ENCODE peak calls at places on chromosomes 5 and 9, in ten cellular contexts. K is GM18507; G is fibroblast of villous mesenchyme; S is RPMI7951; N is GM23338; D is AG20443; P is fibroblast of pulmonary artery; U is stimulated activated CD8-positive, alpha-beta memory T cell treated with anti-CD3 and anti-CD28 coated beads, Interleukin-2, amount 100 ng/mL, for 1 hour; F is MCF 10A; A is colonic mucosa. X is an unnamed sample.

GRCh38 chr9:136140966-136141365 is 22.3 kb upstream of the TMEM250 start:
- DNase-seq in K (no peak), G (no peak), S (no peak), N (no peak), D (no peak), P (peak; percentile 37), U (no peak), F (no peak), A (no peak), X (no peak)

GRCh38 chr9:135076143-135076875 is 11.2 kb upstream of the OLFM1 start:
- DNase-seq in K (no peak), G (no peak), S (no peak), N (no peak), D (no peak), P (no peak), U (no peak), F (no peak), A (no peak), X (no peak)

GRCh38 chr9:70421272-70422180 is 7.1 kb upstream of the KLF9 start:
- DNase-seq in K (no peak), G (peak; percentile 78), S (no peak), N (peak; percentile 41), D (peak; percentile 44), P (peak; percentile 75), U (peak; percentile 21), F (no peak), A (no peak), X (no peak)

GRCh38 chr5:173753307-173754168 is 134.6 kb upstream of the CPEB4 start:
- DNase-seq in K (no peak), G (peak; percentile 20), S (peak; percentile 69), N (peak; percentile 86), D (no peak), P (peak; percentile 47), U (no peak), F (peak; percentile 47), A (no peak), X (no peak)

GRCh38 chr9:38110476-38110875 is 41.4 kb upstream of the SHB start:
- DNase-seq in K (no peak), G (no peak), S (no peak), N (no peak), D (no peak), P (no peak), U (no peak), F (no peak), A (no peak), X (no peak)

GRCh38 chr5:17105744-17106450 is 111.5 kb upstream of the BASP1 start:
- DNase-seq in K (no peak), G (no peak), S (peak; percentile 84), N (no peak), D (peak; percentile 87), P (peak; percentile 83), U (no peak), F (peak; percentile 41), A (no peak), X (peak; percentile 65)

GRCh38 chr9:5582835-5583195 is 46.1 kb upstream of the RIC1 start:
- DNase-seq in K (no peak), G (peak; percentile 77), S (peak; percentile 66), N (no peak), D (peak; percentile 58), P (peak; percentile 88), U (no peak), F (no peak), A (no peak), X (peak; percentile 53)

GRCh38 chr5:88715503-88715902 is 167.5 kb downstream of the MEF2C start:
- DNase-seq in K (no peak), G (no peak), S (no peak), N (no peak), D (no peak), P (no peak), U (no peak), F (no peak), A (no peak), X (no peak)

GRCh38 chr9:124347206-124347967 is 67.9 kb downstream of the PSMB7 start:
- DNase-seq in K (no peak), G (no peak), S (no peak), N (no peak), D (no peak), P (no peak), U (no peak), F (no peak), A (no peak), X (no peak)

GRCh38 chr9:84310903-84311302 is 29.7 kb downstream of the SLC28A3 start:
- DNase-seq in K (no peak), G (no peak), S (no peak), N (no peak), D (no peak), P (no peak), U (no peak), F (no peak), A (no peak), X (no peak)

GRCh38 chr5:171371326-171371725 is 16.3 kb upstream of the NPM1 start:
- DNase-seq in K (no peak), G (no peak), S (no peak), N (no peak), D (no peak), P (no peak), U (no peak), F (no peak), A (no peak), X (no peak)

GRCh38 chr5:110475529-110475928 is 250.9 kb downstream of the TMEM232 start:
- DNase-seq in K (no peak), G (no peak), S (no peak), N (peak; percentile 29), D (no peak), P (no peak), U (no peak), F (no peak), A (no peak), X (no peak)